ENCODE peak calls at places on chromosome X, in five cellular contexts. L is HTR-8/SVneo; K is mucosa of descending colon; P is lower lobe of right lung; Z is activated CD4-positive, alpha-beta T cell treated with anti-CD3 and anti-CD28 coated beads for 1 hour. Y is an unnamed sample.

GRCh38 chrX:103779156-103779555 is 2.5 kb downstream of the PLP1 start:
- DNase-seq in P (no peak), K (no peak), Z (no peak), L (no peak), Y (no peak)

GRCh38 chrX:2664497-2664896 is 26.6 kb upstream of the CD99 start:
- DNase-seq in L (no peak), Z (no peak), P (no peak), K (peak; percentile 25), Y (no peak)

GRCh38 chrX:155071694-155072215 is 447 bp downstream of the BRCC3 start:
- DNase-seq in P (no peak), Z (no peak), K (no peak), L (no peak), Y (no peak)

GRCh38 chrX:11756354-11757318 is 1.4 kb upstream of the MSL3 start:
- DNase-seq in L (no peak), K (no peak), P (no peak), Z (no peak), Y (no peak)

GRCh38 chrX:19725545-19726102 is 161.8 kb downstream of the SH3KBP1 start:
- DNase-seq in P (peak; percentile 45), K (peak; percentile 16), Z (no peak), L (no peak), Y (no peak)

GRCh38 chrX:19225906-19226305 is 103.6 kb upstream of the ADGRG2 start:
- DNase-seq in Z (no peak), P (no peak), L (no peak), K (peak; percentile 7), Y (no peak)

GRCh38 chrX:112816908-112817307 is 23.7 kb downstream of the AMOT start:
- DNase-seq in K (no peak), Z (no peak), L (no peak), P (no peak), Y (no peak)

GRCh38 chrX:130179579-130180215 is 7.9 kb downstream of the RAB33A start:
- DNase-seq in K (no peak), P (no peak), Z (no peak), L (no peak), Y (no peak)

GRCh38 chrX:37509349-37509748 is 62.1 kb upstream of the LANCL3 start:
- DNase-seq in Z (no peak), P (no peak), L (no peak), K (peak; percentile 2), Y (no peak)

GRCh38 chrX:1451251-1451675 is 1.4 kb downstream of the ASMTL start:
- DNase-seq in Z (no peak), L (no peak), P (no peak), K (peak; percentile 10), Y (no peak)

GRCh38 chrX:50801135-50801534 is 12.9 kb downstream of the SHROOM4 start:
- DNase-seq in K (peak; percentile 33), L (no peak), P (no peak), Z (no peak), Y (no peak)

GRCh38 chrX:9586992-9587392 is 122.1 kb downstream of the TBL1X start:
- DNase-seq in P (no peak), Z (no peak), K (no peak), L (no peak), Y (no peak)

GRCh38 chrX:17496407-17496806 is 121.4 kb downstream of the NHS start:
- DNase-seq in P (no peak), L (no peak), Z (no peak), K (peak; percentile 17), Y (no peak)

GRCh38 chrX:6383911-6384310 is 151.0 kb downstream of the VCX3A start:
- DNase-seq in K (no peak), Z (no peak), P (no peak), L (no peak), Y (no peak)

GRCh38 chrX:47244676-47245075 is 11.9 kb downstream of the USP11 start:
- DNase-seq in L (no peak), K (no peak), Z (no peak), P (no peak), Y (no peak)

GRCh38 chrX:45485682-45486081 is 285.0 kb upstream of the DIPK2B start:
- DNase-seq in K (no peak), P (no peak), Z (no peak), L (no peak), Y (no peak)

GRCh38 chrX:24341795-24342194 is 18.6 kb upstream of the SUPT20HL1 start:
- DNase-seq in Z (no peak), P (no peak), L (no peak), K (no peak), Y (no peak)

Y was measured in omental fat pad.